ENCODE peak calls at places on chromosomes 1 and 21, in six cellular contexts. Z is amniotic stem cell; N is fibroblast of pulmonary artery; U is activated T-cell treated with anti-CD3 and anti-CD28 coated beads, Interleukin-2, amount 50 U/mL, for 24 hours; B is cerebellar cortex; Y is ureter. M is an unnamed sample.

GRCh38 chr1:155175927-155176371 is 2.3 kb downstream of the TRIM46 start:
- DNase-seq in Z (no peak), N (no peak), U (peak), B (no peak), Y (peak), M (peak)

GRCh38 chr1:68183895-68184294 is 48.4 kb downstream of the WLS start:
- DNase-seq in Z (no peak), N (no peak), U (no peak), B (no peak), Y (no peak), M (no peak)

GRCh38 chr1:61053712-61054608 is 28.4 kb upstream of the NFIA start:
- DNase-seq in Z (no peak), N (peak), U (peak), B (peak), Y (peak), M (no peak)

GRCh38 chr1:71521655-71522264 is 440.9 kb upstream of the ZRANB2 start:
- DNase-seq in Z (peak), N (peak), U (no peak), B (peak), Y (peak), M (no peak)

GRCh38 chr1:172109357-172109756 is 268.1 kb downstream of the DNM3 start:
- DNase-seq in Z (no peak), N (peak), U (no peak), B (no peak), Y (no peak), M (no peak)

GRCh38 chr21:16473965-16474364 is 744.2 kb downstream of the USP25 start:
- DNase-seq in Z (no peak), N (peak), U (no peak), B (peak), Y (no peak), M (no peak)

GRCh38 chr1:248872752-248873408 is 14.0 kb upstream of the ZNF692 start:
- DNase-seq in Z (no peak), N (peak), U (peak), B (peak), Y (no peak), M (peak)

GRCh38 chr1:40699787-40700186 is 8.3 kb downstream of the NFYC start:
- DNase-seq in Z (no peak), N (no peak), U (no peak), B (no peak), Y (no peak), M (no peak)

GRCh38 chr1:215517441-215517891 is 49.6 kb upstream of the KCTD3 start:
- DNase-seq in Z (no peak), N (peak), U (no peak), B (no peak), Y (no peak), M (no peak)

GRCh38 chr1:19735419-19736127 is 64.1 kb downstream of the TMCO4 start:
- DNase-seq in Z (peak), N (peak), U (no peak), B (no peak), Y (peak), M (no peak)

GRCh38 chr1:90402893-90403849 is 313.9 kb downstream of the BARHL2 start:
- DNase-seq in Z (peak), N (peak), U (no peak), B (peak), Y (peak), M (no peak)

GRCh38 chr1:118618618-118619340 is 369.4 kb downstream of the TBX15 start:
- DNase-seq in Z (no peak), N (no peak), U (no peak), B (no peak), Y (no peak), M (no peak)

GRCh38 chr1:46581685-46582455 is 22.2 kb downstream of the MKNK1 start:
- DNase-seq in Z (no peak), N (no peak), U (peak), B (no peak), Y (no peak), M (no peak)

GRCh38 chr1:207240325-207241095 is 81.0 kb upstream of the CD55 start:
- DNase-seq in Z (no peak), N (no peak), U (no peak), B (no peak), Y (peak), M (no peak)

GRCh38 chr1:248802454-248802853 is 23.3 kb downstream of the SH3BP5L start:
- DNase-seq in Z (no peak), N (no peak), U (no peak), B (no peak), Y (peak), M (no peak)

GRCh38 chr1:204003536-204003935 is 69.4 kb upstream of the SOX13 start:
- DNase-seq in Z (no peak), N (no peak), U (no peak), B (no peak), Y (no peak), M (no peak)

GRCh38 chr21:45640888-45641479 is 2.5 kb upstream of the PCBP3 start:
- DNase-seq in Z (no peak), N (peak), U (no peak), B (no peak), Y (no peak), M (peak)

GRCh38 chr1:11826946-11827345 is 20.6 kb downstream of the NPPA start:
- DNase-seq in Z (no peak), N (no peak), U (no peak), B (no peak), Y (no peak), M (no peak)

GRCh38 chr1:246324711-246325110 is 182.4 kb downstream of the SMYD3 start:
- DNase-seq in Z (no peak), N (peak), U (no peak), B (no peak), Y (no peak), M (no peak)

GRCh38 chr1:177975588-177976495 is 6.0 kb upstream of the SEC16B start:
- DNase-seq in Z (peak), N (peak), U (no peak), B (peak), Y (no peak), M (no peak)

GRCh38 chr1:13757693-13758092 is 57.7 kb downstream of the PRDM2 start:
- DNase-seq in Z (no peak), N (no peak), U (no peak), B (no peak), Y (no peak), M (no peak)

GRCh38 chr1:226945106-226945857 is 5.2 kb downstream of the COQ8A start:
- DNase-seq in Z (no peak), N (no peak), U (no peak), B (no peak), Y (no peak), M (peak)

GRCh38 chr1:239308701-239309333 is 77.6 kb upstream of the CHRM3 start:
- DNase-seq in Z (no peak), N (no peak), U (peak), B (peak), Y (no peak), M (peak)

GRCh38 chr1:62870148-62870547 is 86.2 kb downstream of the ATG4C start:
- DNase-seq in Z (no peak), N (peak), U (no peak), B (no peak), Y (no peak), M (no peak)

GRCh38 chr1:150366416-150367296 is 2.7 kb downstream of the RPRD2 start:
- DNase-seq in Z (no peak), N (peak), U (no peak), B (peak), Y (no peak), M (no peak)

GRCh38 chr1:67978988-67979516 is 71.4 kb downstream of the DIRAS3 start:
- DNase-seq in Z (no peak), N (peak), U (no peak), B (no peak), Y (no peak), M (no peak)

GRCh38 chr1:97365026-97365425 is 555.8 kb downstream of the DPYD start:
- DNase-seq in Z (no peak), N (no peak), U (no peak), B (no peak), Y (no peak), M (no peak)

GRCh38 chr1:100874433-100874832 is 20.2 kb downstream of the EXTL2 start:
- DNase-seq in Z (no peak), N (no peak), U (no peak), B (no peak), Y (no peak), M (no peak)

GRCh38 chr1:39393645-39394044 is 97.8 kb upstream of the BMP8A start:
- DNase-seq in Z (no peak), N (no peak), U (no peak), B (no peak), Y (no peak), M (no peak)

GRCh38 chr1:204343850-204344249 is 15.9 kb downstream of the PLEKHA6 start:
- DNase-seq in Z (no peak), N (no peak), U (no peak), B (no peak), Y (no peak), M (no peak)

M was measured in activated effector memory CD4-positive, alpha-beta T cell treated with anti-CD3 and anti-CD28 coated beads, Interleukin-2, amount 50 U/mL, for 16 hours.